ENCODE peak calls at places on chromosomes 7 and 10, in four cellular contexts. L is astrocyte, M is Panc1, Y is tibial nerve. N is an unnamed sample. For H3K4me1 and H3K27me3, the result is how much of the 10 kb centered on the place peaks cover.

GRCh38 chr10:48790740-48791044 is 106.0 kb downstream of the WDFY4 start:
- DNase-seq in L (no peak), Y (no peak), M (no peak), N (no peak)

GRCh38 chr10:119488675-119489074 is 53.8 kb downstream of the RGS10 start:
- DNase-seq in L (no peak), M (no peak), Y (no peak), N (no peak)

GRCh38 chr7:36969376-36969775 is 245.1 kb upstream of the AOAH start:
- DNase-seq in Y (no peak), M (no peak), L (no peak), N (no peak)

GRCh38 chr10:22823109-22823508 is 104.7 kb upstream of the ARMC3 start:
- DNase-seq in L (peak), Y (no peak), M (peak), N (no peak)

GRCh38 chr10:12177642-12178041 is 18.0 kb downstream of the NUDT5 start:
- DNase-seq in M (no peak), Y (no peak), L (peak), N (no peak)

GRCh38 chr7:132964886-132965285 is 117.0 kb downstream of the CHCHD3 start:
- DNase-seq in L (no peak), Y (no peak), M (no peak), N (no peak)

GRCh38 chr7:44063547-44063893 is 1.8 kb downstream of the PGAM2 start:
- DNase-seq in Y (no peak), L (no peak), M (no peak), N (no peak)

GRCh38 chr10:88395677-88396076 is 187.4 kb downstream of the RNLS start:
- DNase-seq in M (no peak), L (no peak), Y (no peak), N (no peak)

GRCh38 chr7:155222578-155222977 is 75.1 kb upstream of the INSIG1 start:
- DNase-seq in M (no peak), L (no peak), Y (no peak), N (no peak)

GRCh38 chr10:60820093-60820769 is 42.0 kb downstream of the CDK1 start:
- DNase-seq in Y (no peak), M (no peak), L (peak), N (no peak)

GRCh38 chr10:9781681-9782080 is 1236.0 kb upstream of the CELF2 start:
- DNase-seq in Y (no peak), L (peak), M (no peak), N (no peak)

GRCh38 chr7:67343566-67343965 is 346.9 kb downstream of the TYW1 start:
- DNase-seq in L (no peak), M (no peak), Y (no peak), N (no peak)

GRCh38 chr10:35633006-35633980 is 8.8 kb downstream of the FZD8 start:
- DNase-seq in M (no peak), Y (no peak), L (no peak), N (no peak)

GRCh38 chr10:60441515-60441914 is 51.8 kb upstream of the ANK3 start:
- DNase-seq in L (no peak), Y (no peak), M (no peak), N (no peak)

GRCh38 chr7:81903115-81903514 is 133.3 kb upstream of the HGF start:
- DNase-seq in L (no peak), M (no peak), Y (no peak), N (no peak)

GRCh38 chr7:104967088-104967487 is 46.9 kb upstream of the KMT2E start:
- DNase-seq in M (no peak), L (no peak), Y (no peak), N (no peak)

GRCh38 chr10:52213511-52213831 is 100.6 kb upstream of the DKK1 start:
- DNase-seq in L (peak), Y (no peak), M (no peak), N (no peak)

GRCh38 chr10:130863044-130863443 is 448.5 kb downstream of the TCERG1L start:
- DNase-seq in Y (no peak), L (no peak), M (no peak), N (no peak)

GRCh38 chr10:27150261-27150660 is 3.9 kb downstream of the YME1L1 start:
- DNase-seq in L (no peak), M (no peak), Y (no peak), N (no peak)

DNA sequence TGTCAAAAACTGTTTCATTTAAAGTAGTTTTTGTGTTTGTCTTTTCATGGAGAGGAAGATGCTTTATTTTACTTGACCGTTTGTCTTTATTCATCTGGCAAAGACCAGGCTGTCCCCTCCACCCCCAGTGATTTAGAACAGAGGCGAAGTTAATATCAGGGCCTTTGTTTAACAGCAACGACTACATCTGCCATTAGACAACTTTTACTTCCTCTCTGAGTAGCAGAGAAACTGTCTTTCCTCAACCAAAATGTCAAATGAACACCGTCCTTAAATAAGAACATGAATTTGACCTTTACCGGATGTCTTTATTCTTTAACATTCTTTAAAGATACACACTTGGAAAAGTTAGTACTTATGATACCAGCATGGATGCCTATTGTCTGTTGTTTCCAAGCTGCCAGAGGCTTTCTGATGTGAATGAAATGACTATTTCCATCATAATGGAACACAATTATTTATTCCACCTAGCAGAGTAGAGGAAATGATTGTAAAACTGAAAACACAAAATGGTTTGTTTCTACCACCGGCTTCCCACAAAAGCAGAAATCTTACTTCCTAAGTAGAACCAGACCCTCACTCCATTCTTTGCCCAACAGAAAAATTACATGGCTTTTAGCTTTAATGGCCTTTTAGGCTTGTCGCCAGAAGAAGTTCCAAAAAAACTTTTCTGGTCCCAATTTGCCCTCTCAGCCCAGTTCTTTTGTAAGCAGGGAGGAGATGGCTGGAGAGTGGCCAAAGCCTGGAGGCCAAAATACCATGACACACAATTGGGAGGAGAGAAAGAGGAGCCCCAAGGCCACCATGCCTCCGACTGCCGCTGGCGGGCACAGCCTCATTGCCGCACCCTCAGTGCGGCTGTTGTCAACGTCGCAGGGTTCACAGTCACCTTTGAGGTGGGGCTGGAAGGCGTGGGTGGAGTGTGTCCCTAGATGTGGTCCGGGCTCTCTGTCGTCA is 168.5 kb downstream of the TEX36 start:
- DNase-seq in Y (no peak), M (no peak), L (no peak), N (no peak)
- H3K4me1 ChIP-seq in Y (under half), M (under half), L (under half), N (under half)

GRCh38 chr7:121329460-121330052 is 756 bp downstream of the WNT16 start:
- DNase-seq in L (no peak), Y (no peak), M (no peak), N (no peak)
- H3K27me3 ChIP-seq in L (under half), Y (half or more), M (half or more), N (under half)

DNA sequence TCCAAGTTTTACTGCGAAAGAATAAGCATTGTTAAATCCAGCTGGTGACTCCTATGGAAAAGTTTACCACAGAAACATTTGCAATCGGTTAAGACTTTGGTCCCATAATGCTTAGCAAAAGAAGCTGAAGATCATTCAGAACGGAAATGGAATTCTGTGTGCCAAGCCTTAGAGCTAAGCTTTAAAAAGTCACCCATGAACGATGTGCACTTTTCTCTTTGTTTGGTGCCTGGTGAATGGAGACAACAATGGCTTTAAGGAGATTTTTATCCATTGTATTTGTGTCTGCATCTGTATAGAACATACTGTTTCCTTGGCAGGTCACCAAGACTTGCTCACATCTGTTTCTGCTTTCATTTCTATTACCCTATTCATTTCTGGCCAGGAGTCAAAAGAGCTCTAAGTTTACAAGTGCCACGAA is 26.3 kb upstream of the COL1A2 start:
- DNase-seq in Y (no peak), M (no peak), L (peak), N (no peak)
- H3K4me3 ChIP-seq in Y (peak), M (no peak), L (peak), N (no peak)

GRCh38 chr10:72794260-72794659 is 99.3 kb upstream of the OIT3 start:
- DNase-seq in Y (no peak), L (no peak), M (no peak), N (no peak)
- H3K4me1 ChIP-seq in Y (under half), L (under half), M (under half), N (under half)

GRCh38 chr10:75428434-75429158 is 2.8 kb upstream of the LRMDA start:
- DNase-seq in M (no peak), L (peak), Y (no peak), N (no peak)
- H3K27me3 ChIP-seq in M (under half), L (under half), Y (under half), N (half or more)

GRCh38 chr10:68329506-68329861 is 2.4 kb upstream of the HNRNPH3 start:
- DNase-seq in L (no peak), M (no peak), Y (no peak), N (no peak)

GRCh38 chr10:68332259-68333057 is at the start of gene PBLD:
- DNase-seq in L (peak), Y (peak), M (peak), N (no peak)

GRCh38 chr10:68330852-68331454 is 911 bp upstream of the HNRNPH3 start:
- DNase-seq in L (peak), M (no peak), Y (no peak), N (no peak)

GRCh38 chr10:68331455-68332258 is at the start of gene HNRNPH3:
- DNase-seq in L (peak), M (peak), Y (peak), N (peak)

DNA sequence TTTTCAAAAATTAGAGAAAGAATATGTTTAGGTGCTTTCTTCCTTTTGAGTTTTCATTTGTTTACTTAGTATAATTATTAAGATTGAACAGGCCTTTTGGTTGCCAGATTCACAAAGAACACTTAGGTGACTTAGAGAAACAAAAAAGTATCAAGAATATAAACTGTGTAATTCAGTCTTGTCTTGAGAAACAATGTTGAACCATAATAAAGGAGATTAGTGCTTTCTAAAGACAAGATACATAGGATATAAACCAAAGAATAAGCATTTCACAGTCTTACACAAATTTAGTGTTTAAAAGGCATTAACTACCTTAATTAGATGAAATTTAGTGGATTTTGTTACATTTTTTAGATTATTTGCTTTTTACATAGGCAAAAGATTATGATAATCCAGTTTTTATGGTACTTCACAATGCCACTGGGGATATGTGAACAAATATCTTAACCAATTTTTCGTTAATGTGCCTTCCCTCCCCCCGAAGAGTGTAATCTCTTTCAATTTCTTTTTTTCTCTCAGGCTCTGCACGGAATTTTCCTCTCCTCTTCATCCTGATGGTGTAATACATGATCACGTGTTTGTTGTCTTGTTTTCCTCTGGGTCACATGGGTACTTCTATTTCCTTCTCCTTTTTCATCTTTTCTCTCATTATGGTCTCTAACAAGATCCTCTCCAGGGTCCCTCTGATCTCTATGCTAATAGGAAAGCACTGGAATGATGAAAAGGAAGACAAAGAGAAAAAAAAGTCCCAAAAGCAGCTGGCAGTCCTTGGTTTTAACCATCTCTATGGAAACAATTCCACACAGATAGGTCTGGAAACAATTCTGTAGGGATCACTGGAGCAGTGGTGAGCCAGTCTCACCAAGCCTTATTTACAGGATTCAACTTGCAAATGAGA is 3.7 kb upstream of the HNRNPH3 start:
- DNase-seq in M (peak), Y (no peak), L (peak), N (no peak)
- H3K4me3 ChIP-seq in M (peak), Y (no peak), L (peak), N (no peak)

DNA sequence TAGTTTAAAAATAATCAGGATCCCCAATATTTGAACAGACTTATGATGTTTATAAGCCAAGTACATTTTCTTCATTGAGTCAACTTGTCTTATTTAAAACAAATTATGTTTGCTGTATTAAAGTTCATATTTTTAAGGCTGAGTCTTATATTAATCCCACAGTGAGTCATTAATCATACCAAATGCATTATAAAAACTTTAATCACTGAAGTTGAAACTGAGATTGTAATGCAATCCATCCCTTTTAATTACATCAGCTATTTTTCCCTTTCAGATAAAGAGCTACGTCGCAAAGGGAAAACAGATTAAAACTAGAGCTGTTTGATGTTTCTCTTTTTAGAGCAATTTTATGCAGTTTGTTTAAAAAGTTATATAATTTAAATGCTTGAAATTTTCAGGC is 182.9 kb downstream of the ARID5B start:
- DNase-seq in M (no peak), Y (no peak), L (peak), N (no peak)
- H3K4me1 ChIP-seq in M (under half), Y (under half), L (under half), N (under half)